ENCODE peak calls at places on chromosomes 3 and 15, in seven cellular contexts. R, M, P, C, B, L and G are unnamed samples.

GRCh38 chr3:42736081-42736480 is 33.5 kb upstream of the HHATL start:
- DNase-seq in R (no peak), M (no peak), P (no peak), C (peak), B (no peak), L (no peak), G (peak)

GRCh38 chr3:94967196-94967595 is 904.3 kb downstream of the NSUN3 start:
- DNase-seq in R (no peak), M (no peak), P (no peak), C (no peak), B (no peak), L (no peak), G (no peak)

GRCh38 chr3:115321396-115321795 is 174.3 kb upstream of the ZBTB20 start:
- DNase-seq in R (no peak), M (no peak), P (no peak), C (no peak), B (no peak), L (no peak), G (no peak)

GRCh38 chr3:129181834-129182233 is 1.9 kb downstream of the CNBP start:
- DNase-seq in R (no peak), M (no peak), P (no peak), C (no peak), B (no peak), L (no peak), G (no peak)

GRCh38 chr15:81294501-81294850 is 29.5 kb downstream of the STARD5 start:
- DNase-seq in R (no peak), M (no peak), P (no peak), C (peak), B (no peak), L (no peak), G (no peak)

GRCh38 chr3:144549161-144549560 is 577.5 kb downstream of the DIPK2A start:
- DNase-seq in R (no peak), M (no peak), P (no peak), C (no peak), B (no peak), L (no peak), G (no peak)

GRCh38 chr15:62068787-62069170 is 2.0 kb downstream of the C2CD4A start:
- DNase-seq in R (no peak), M (no peak), P (no peak), C (no peak), B (no peak), L (no peak), G (no peak)

GRCh38 chr15:67832031-67832551 is 6.8 kb downstream of the SKOR1 start:
- DNase-seq in R (no peak), M (no peak), P (no peak), C (peak), B (no peak), L (no peak), G (no peak)

GRCh38 chr3:114103181-114103580 is 46.6 kb downstream of the QTRT2 start:
- DNase-seq in R (no peak), M (no peak), P (no peak), C (peak), B (no peak), L (no peak), G (no peak)

GRCh38 chr3:49244589-49245205 is 32.3 kb downstream of the C3orf62 start:
- DNase-seq in R (no peak), M (no peak), P (no peak), C (peak), B (no peak), L (no peak), G (no peak)

GRCh38 chr3:123481722-123482457 is 33.0 kb upstream of the ADCY5 start:
- DNase-seq in R (no peak), M (no peak), P (no peak), C (no peak), B (no peak), L (no peak), G (no peak)

GRCh38 chr3:46489875-46490274 is 7.9 kb upstream of the RTP3 start:
- DNase-seq in R (no peak), M (no peak), P (no peak), C (no peak), B (no peak), L (no peak), G (no peak)

GRCh38 chr15:34721802-34722795 is 32.7 kb downstream of the GJD2 start:
- DNase-seq in R (peak), M (peak), P (no peak), C (peak), B (no peak), L (no peak), G (peak)

GRCh38 chr15:96392380-96393208 is 62.1 kb downstream of the NR2F2 start:
- DNase-seq in R (no peak), M (no peak), P (no peak), C (peak), B (no peak), L (no peak), G (no peak)

GRCh38 chr3:197234947-197235914 is 63.2 kb downstream of the DLG1 start:
- DNase-seq in R (no peak), M (no peak), P (no peak), C (no peak), B (no peak), L (no peak), G (no peak)

GRCh38 chr3:73121684-73122331 is 60.3 kb downstream of the EBLN2 start:
- DNase-seq in R (no peak), M (no peak), P (no peak), C (no peak), B (no peak), L (no peak), G (no peak)

GRCh38 chr15:100873029-100873677 is 6.5 kb upstream of the ALDH1A3 start:
- DNase-seq in R (peak), M (peak), P (peak), C (peak), B (peak), L (peak), G (peak)

GRCh38 chr3:161222662-161223061 is 1.6 kb downstream of the NMD3 start:
- DNase-seq in R (no peak), M (no peak), P (no peak), C (no peak), B (no peak), L (no peak), G (no peak)

GRCh38 chr3:13461169-13462124 is 18.7 kb upstream of the HDAC11 start:
- DNase-seq in R (no peak), M (no peak), P (no peak), C (peak), B (no peak), L (peak), G (no peak)

GRCh38 chr15:38853608-38854007 is 289.0 kb upstream of the RASGRP1 start:
- DNase-seq in R (no peak), M (no peak), P (no peak), C (peak), B (no peak), L (no peak), G (no peak)

GRCh38 chr3:102526865-102527264 is 92.0 kb downstream of the ZPLD1 start:
- DNase-seq in R (no peak), M (no peak), P (no peak), C (no peak), B (no peak), L (no peak), G (no peak)

GRCh38 chr3:39329493-39329892 is at the start of gene CCR8:
- DNase-seq in R (no peak), M (no peak), P (no peak), C (no peak), B (no peak), L (no peak), G (no peak)

GRCh38 chr3:2558828-2559227 is 460.2 kb downstream of the CNTN4 start:
- DNase-seq in R (no peak), M (no peak), P (no peak), C (no peak), B (no peak), L (no peak), G (no peak)

GRCh38 chr3:159130108-159130507 is 328.3 kb downstream of the MFSD1 start:
- DNase-seq in R (no peak), M (no peak), P (no peak), C (peak), B (no peak), L (no peak), G (no peak)

GRCh38 chr3:151434151-151434890 is 26.5 kb downstream of the IGSF10 start:
- DNase-seq in R (no peak), M (no peak), P (no peak), C (no peak), B (peak), L (no peak), G (no peak)

GRCh38 chr15:27706300-27706699 is 392.8 kb downstream of the OCA2 start:
- DNase-seq in R (no peak), M (no peak), P (no peak), C (no peak), B (no peak), L (no peak), G (no peak)

GRCh38 chr3:161171113-161171512 is 50.0 kb upstream of the NMD3 start:
- DNase-seq in R (peak), M (peak), P (no peak), C (no peak), B (no peak), L (peak), G (peak)

GRCh38 chr15:42704492-42704926 is 32.4 kb downstream of the CDAN1 start:
- DNase-seq in R (peak), M (peak), P (peak), C (peak), B (peak), L (peak), G (peak)

GRCh38 chr3:84717894-84718293 is 240.9 kb upstream of the CADM2 start:
- DNase-seq in R (no peak), M (no peak), P (no peak), C (no peak), B (no peak), L (no peak), G (no peak)

GRCh38 chr15:88882745-88883144 is 12.6 kb downstream of the HAPLN3 start:
- DNase-seq in R (no peak), M (no peak), P (no peak), C (no peak), B (no peak), L (no peak), G (no peak)

GRCh38 chr3:157542711-157543485 is 39.7 kb upstream of the VEPH1 start:
- DNase-seq in R (peak), M (no peak), P (no peak), C (peak), B (no peak), L (peak), G (peak)
- TF ChIP-seq CTCF in R (no peak), M (no peak), P (no peak), C (peak), B (peak), L (no peak), G (no peak)

GRCh38 chr3:37814547-37814946 is 47.1 kb upstream of the CTDSPL start:
- DNase-seq in R (no peak), M (no peak), P (no peak), C (no peak), B (no peak), L (no peak), G (peak)
- TF ChIP-seq CTCF in R (peak), M (no peak), P (no peak), C (peak), B (peak), L (peak), G (no peak)

GRCh38 chr3:98801042-98801747 is 38.1 kb downstream of the ST3GAL6 start:
- DNase-seq in R (no peak), M (no peak), P (no peak), C (no peak), B (no peak), L (no peak), G (no peak)

GRCh38 chr3:98800401-98800800 is 37.3 kb downstream of the ST3GAL6 start:
- DNase-seq in R (no peak), M (no peak), P (no peak), C (no peak), B (peak), L (no peak), G (no peak)

GRCh38 chr3:98797905-98798304 is 34.8 kb downstream of the ST3GAL6 start:
- DNase-seq in R (no peak), M (no peak), P (no peak), C (no peak), B (no peak), L (no peak), G (no peak)

GRCh38 chr3:98799479-98799878 is 36.3 kb downstream of the ST3GAL6 start:
- DNase-seq in R (no peak), M (no peak), P (no peak), C (no peak), B (no peak), L (no peak), G (no peak)

DNA sequence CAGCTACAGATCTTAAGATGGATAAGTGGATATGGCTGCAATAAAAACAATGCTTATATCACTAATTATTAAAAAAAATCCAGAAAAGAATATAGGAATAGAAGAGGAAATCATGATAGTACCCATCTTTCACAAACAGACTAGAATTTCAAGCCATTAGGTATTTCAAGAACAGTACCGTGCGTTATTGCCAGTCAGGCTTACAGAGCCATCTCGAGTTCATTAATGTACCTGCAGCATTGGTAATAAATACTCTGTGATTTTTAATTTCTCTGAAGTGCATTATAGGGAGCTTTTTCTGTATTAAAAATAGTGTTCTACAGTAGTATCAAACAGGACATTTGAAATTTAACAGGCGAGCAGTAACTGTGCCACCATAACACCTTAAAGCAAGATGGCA is 35.7 kb downstream of the ST3GAL6 start:
- DNase-seq in R (no peak), M (no peak), P (no peak), C (no peak), B (no peak), L (no peak), G (no peak)
- TF ChIP-seq CTCF in R (no peak), M (no peak), P (no peak), C (no peak), B (no peak), L (no peak), G (no peak)

DNA sequence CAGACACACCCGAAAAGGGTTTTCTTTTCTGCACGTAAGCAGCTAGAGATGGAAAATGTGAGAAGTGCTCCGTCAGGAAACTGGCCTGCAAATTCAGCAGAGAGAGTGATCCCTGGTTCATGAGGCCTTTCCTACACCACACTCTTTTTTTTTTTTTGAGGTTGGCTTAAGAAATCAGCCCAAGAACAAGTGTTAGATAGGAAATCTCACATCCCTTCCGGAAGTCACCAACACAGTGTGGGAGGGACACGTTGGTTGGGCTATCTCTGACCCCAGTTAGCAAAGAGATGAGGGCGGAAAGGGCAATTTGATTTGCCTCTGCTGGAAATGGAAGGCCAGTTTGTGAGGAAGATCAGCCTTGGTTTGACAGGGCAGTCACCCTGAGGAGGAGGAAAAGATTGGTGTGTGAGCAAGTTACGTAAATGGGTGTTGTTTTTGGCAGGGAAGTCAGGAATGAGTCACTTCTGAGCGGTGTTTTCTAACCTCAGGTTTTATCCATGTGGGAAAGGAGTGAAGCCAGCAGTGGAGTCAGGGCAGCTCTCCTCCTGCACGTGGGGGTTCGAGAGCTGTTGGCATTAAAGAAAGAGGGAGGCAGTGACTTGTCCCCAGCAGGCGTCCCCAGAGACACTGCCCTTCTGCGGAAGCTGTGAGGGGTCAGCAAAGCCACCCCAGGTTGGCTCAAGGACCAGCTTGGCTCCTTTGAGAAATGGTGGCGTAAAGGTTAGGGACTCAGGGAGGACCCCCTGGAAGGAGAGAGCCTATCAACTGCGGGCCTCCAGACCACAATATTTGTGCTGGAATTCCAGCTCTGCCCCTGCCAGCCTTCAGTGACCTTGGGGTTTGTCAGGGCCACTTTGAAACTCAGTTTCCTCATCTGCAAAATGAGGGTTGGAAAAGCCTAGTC is 237.6 kb upstream of the BHLHE40 start:
- DNase-seq in R (peak), M (peak), P (no peak), C (no peak), B (peak), L (peak), G (peak)
- TF ChIP-seq CTCF in R (no peak), M (no peak), P (no peak), C (no peak), B (no peak), L (no peak), G (no peak)

DNA sequence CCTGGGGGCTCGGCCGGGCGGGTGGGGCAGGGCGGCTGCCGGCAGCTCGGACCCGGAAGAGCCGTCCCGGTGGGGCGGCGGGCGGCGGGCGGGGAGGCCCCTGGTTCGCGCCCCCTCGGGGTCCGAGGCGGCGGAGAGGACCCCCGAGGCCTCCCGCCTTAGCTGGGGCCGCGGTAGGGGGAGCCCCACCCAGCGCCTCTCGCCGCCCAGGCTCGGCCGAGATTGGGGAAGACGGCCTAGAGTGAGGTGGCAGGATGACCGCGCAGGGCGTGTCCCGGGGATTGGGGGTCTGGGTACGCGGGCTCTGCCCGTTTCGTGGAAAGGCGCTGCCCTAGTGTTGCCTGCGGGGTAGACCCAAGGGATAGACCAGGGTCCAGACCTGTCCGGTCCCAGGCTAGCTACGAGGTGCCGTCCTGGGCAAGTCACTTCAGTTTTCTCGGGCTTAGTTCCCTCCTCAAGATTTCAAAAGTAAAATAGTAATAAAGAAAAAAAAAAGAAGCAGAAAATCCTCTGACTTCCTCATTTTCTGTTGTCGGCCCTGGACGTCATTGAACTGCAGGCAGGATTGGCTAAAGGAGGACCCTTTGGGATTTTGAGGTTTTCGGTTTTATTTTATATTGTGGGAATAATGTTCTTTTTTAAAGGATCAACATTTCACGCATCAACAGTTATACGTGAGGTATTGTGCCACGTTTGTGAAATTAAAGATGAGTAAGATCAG is 580 bp downstream of the IQGAP1 start:
- DNase-seq in R (peak), M (peak), P (peak), C (peak), B (no peak), L (peak), G (peak)
- TF ChIP-seq CTCF in R (no peak), M (no peak), P (no peak), C (peak), B (no peak), L (peak), G (no peak)

GRCh38 chr3:186487819-186488218 is 56.4 kb downstream of the CRYGS start:
- DNase-seq in R (no peak), M (no peak), P (no peak), C (no peak), B (no peak), L (no peak), G (no peak)
- TF ChIP-seq CTCF in R (no peak), M (no peak), P (no peak), C (peak), B (no peak), L (no peak), G (no peak)